ENCODE peak calls at places on chromosomes 3 and 15, in six cellular contexts. One of them, this sample, is unnamed.

GRCh38 chr3:178719036-178719635 is 182.9 kb downstream of the KCNMB2 start:
- DNase-seq in transverse colon: peak; percentile 8
- DNase-seq in pancreas: no peak
- DNase-seq in A673: peak; percentile 15
- DNase-seq in body of pancreas: no peak
- DNase-seq in endodermal cell: no peak
- DNase-seq in this sample: no peak

GRCh38 chr15:38706956-38707355 is 142.3 kb upstream of the RASGRP1 start:
- DNase-seq in transverse colon: no peak
- DNase-seq in pancreas: no peak
- DNase-seq in A673: no peak
- DNase-seq in body of pancreas: no peak
- DNase-seq in endodermal cell: no peak
- DNase-seq in this sample: no peak

GRCh38 chr3:22089284-22089683 is 338.3 kb upstream of the ZNF385D start:
- DNase-seq in transverse colon: peak; percentile 7
- DNase-seq in pancreas: peak; percentile 29
- DNase-seq in A673: peak; percentile 1
- DNase-seq in body of pancreas: peak; percentile 33
- DNase-seq in endodermal cell: peak; percentile 65
- DNase-seq in this sample: no peak

GRCh38 chr3:85360742-85361387 is 402.1 kb downstream of the CADM2 start:
- DNase-seq in transverse colon: peak; percentile 55
- DNase-seq in pancreas: peak; percentile 22
- DNase-seq in A673: peak; percentile 70
- DNase-seq in body of pancreas: peak; percentile 25
- DNase-seq in endodermal cell: peak; percentile 86
- DNase-seq in this sample: peak; percentile 79

GRCh38 chr3:24504765-24505164 is 10.1 kb upstream of the THRB start:
- DNase-seq in transverse colon: no peak
- DNase-seq in pancreas: no peak
- DNase-seq in A673: no peak
- DNase-seq in body of pancreas: no peak
- DNase-seq in endodermal cell: no peak
- DNase-seq in this sample: no peak

GRCh38 chr3:56683122-56683817 is at the start of gene TASOR:
- DNase-seq in transverse colon: peak; percentile 86
- DNase-seq in pancreas: peak; percentile 79
- DNase-seq in A673: peak; percentile 79
- DNase-seq in body of pancreas: peak; percentile 82
- DNase-seq in endodermal cell: peak; percentile 90
- DNase-seq in this sample: peak; percentile 75

GRCh38 chr3:146813496-146813895 is 208.3 kb upstream of the PLSCR5 start:
- DNase-seq in transverse colon: no peak
- DNase-seq in pancreas: no peak
- DNase-seq in A673: no peak
- DNase-seq in body of pancreas: no peak
- DNase-seq in endodermal cell: no peak
- DNase-seq in this sample: no peak

GRCh38 chr15:80536231-80536630 is 132.0 kb downstream of the ARNT2 start:
- DNase-seq in transverse colon: no peak
- DNase-seq in pancreas: no peak
- DNase-seq in A673: no peak
- DNase-seq in body of pancreas: no peak
- DNase-seq in endodermal cell: no peak
- DNase-seq in this sample: no peak

GRCh38 chr3:194285024-194285858 is 65.9 kb downstream of the CPN2 start:
- DNase-seq in transverse colon: no peak
- DNase-seq in pancreas: no peak
- DNase-seq in A673: no peak
- DNase-seq in body of pancreas: no peak
- DNase-seq in endodermal cell: peak; percentile 35
- DNase-seq in this sample: no peak
- H3K4me3 ChIP-seq in transverse colon: no peak overlapping the region
- H3K4me3 ChIP-seq in pancreas: no peak overlapping the region
- H3K4me3 ChIP-seq in A673: no peak overlapping the region
- H3K4me3 ChIP-seq in body of pancreas: no peak overlapping the region
- H3K4me3 ChIP-seq in endodermal cell: no peak overlapping the region
- H3K4me3 ChIP-seq in this sample: no peak overlapping the region

GRCh38 chr15:28098766-28099554 is at the start of gene OCA2:
- DNase-seq in transverse colon: peak; percentile 43
- DNase-seq in pancreas: peak; percentile 68
- DNase-seq in A673: peak; percentile 75
- DNase-seq in body of pancreas: peak; percentile 41
- DNase-seq in endodermal cell: peak; percentile 97
- DNase-seq in this sample: peak; percentile 92
- TF ChIP-seq CTCF in transverse colon: no peak
- TF ChIP-seq CTCF in pancreas: no peak
- TF ChIP-seq CTCF in A673: peak; percentile 54
- TF ChIP-seq CTCF in body of pancreas: no peak
- TF ChIP-seq CTCF in endodermal cell: peak; percentile 71
- TF ChIP-seq CTCF in this sample: peak; percentile 62

GRCh38 chr15:65278480-65278879 is 8.2 kb downstream of the PARP16 start:
- DNase-seq in transverse colon: no peak
- DNase-seq in pancreas: no peak
- DNase-seq in A673: no peak
- DNase-seq in body of pancreas: no peak
- DNase-seq in endodermal cell: no peak
- DNase-seq in this sample: no peak
- H3K4me1 ChIP-seq in transverse colon: peaks cover 14% of the 10 kb centered on the region
- H3K4me1 ChIP-seq in pancreas: no peaks in the 10 kb centered on the region
- H3K4me1 ChIP-seq in A673: peaks cover 7% of the 10 kb centered on the region
- H3K4me1 ChIP-seq in body of pancreas: no peaks in the 10 kb centered on the region
- H3K4me1 ChIP-seq in endodermal cell: peaks cover 3% of the 10 kb centered on the region
- H3K4me1 ChIP-seq in this sample: no peaks in the 10 kb centered on the region

GRCh38 chr15:36567445-36567844 is 12.0 kb upstream of the CDIN1 start:
- DNase-seq in transverse colon: no peak
- DNase-seq in pancreas: no peak
- DNase-seq in A673: no peak
- DNase-seq in body of pancreas: no peak
- DNase-seq in endodermal cell: no peak
- DNase-seq in this sample: no peak
- H3K4me3 ChIP-seq in transverse colon: no peak overlapping the region
- H3K4me3 ChIP-seq in pancreas: no peak overlapping the region
- H3K4me3 ChIP-seq in A673: no peak overlapping the region
- H3K4me3 ChIP-seq in body of pancreas: no peak overlapping the region
- H3K4me3 ChIP-seq in endodermal cell: no peak overlapping the region
- H3K4me3 ChIP-seq in this sample: no peak overlapping the region

DNA sequence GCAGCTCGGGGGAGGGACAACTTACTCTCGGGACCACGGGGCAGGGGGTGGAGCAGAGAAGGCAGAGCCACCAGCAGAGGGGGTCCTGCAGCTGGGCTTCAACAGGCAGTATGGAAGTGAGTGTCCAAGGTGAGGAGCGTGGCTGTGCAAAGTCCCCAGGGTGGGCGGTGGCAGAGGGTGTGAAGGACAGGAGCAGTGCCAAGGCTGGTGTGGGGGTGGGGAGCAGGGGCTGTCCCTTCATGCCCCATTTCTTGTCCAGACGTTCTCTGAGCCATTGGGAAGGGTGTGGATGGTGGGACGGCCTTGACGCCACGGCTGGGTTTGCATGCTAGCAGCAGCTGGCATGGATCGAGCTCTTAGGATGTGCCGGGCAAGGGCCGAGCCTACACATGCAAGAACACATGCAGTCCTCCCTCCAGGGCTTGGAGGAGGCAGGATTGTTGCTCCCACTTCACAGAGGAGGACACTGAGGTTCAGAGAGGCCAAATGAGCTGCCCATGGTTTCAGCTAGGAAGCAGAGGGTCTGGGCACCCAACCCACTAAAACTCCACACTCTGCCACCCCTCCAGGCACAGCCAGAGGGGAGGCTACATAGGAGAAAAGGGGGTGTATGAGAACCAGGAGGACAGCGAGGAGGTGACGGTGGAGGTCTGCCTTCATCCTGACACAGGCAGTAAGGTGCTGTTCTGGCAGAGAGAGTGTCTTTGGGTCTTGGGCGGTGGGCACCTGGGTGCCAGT is 93.6 kb downstream of the TBC1D2B start:
- DNase-seq in transverse colon: no peak
- DNase-seq in pancreas: no peak
- DNase-seq in A673: no peak
- DNase-seq in body of pancreas: no peak
- DNase-seq in endodermal cell: peak; percentile 75
- DNase-seq in this sample: no peak
- TF ChIP-seq CTCF in transverse colon: no peak
- TF ChIP-seq CTCF in pancreas: no peak
- TF ChIP-seq CTCF in A673: no peak
- TF ChIP-seq CTCF in body of pancreas: no peak
- TF ChIP-seq CTCF in endodermal cell: peak; percentile 59
- TF ChIP-seq CTCF in this sample: peak; percentile 48

GRCh38 chr3:4742359-4742758 is 236.9 kb upstream of the BHLHE40 start:
- DNase-seq in transverse colon: no peak
- DNase-seq in pancreas: no peak
- DNase-seq in A673: no peak
- DNase-seq in body of pancreas: peak; percentile 58
- DNase-seq in endodermal cell: no peak
- DNase-seq in this sample: no peak
- H3K4me1 ChIP-seq in transverse colon: peaks cover 36% of the 10 kb centered on the region
- H3K4me1 ChIP-seq in pancreas: peaks cover 34% of the 10 kb centered on the region
- H3K4me1 ChIP-seq in A673: peaks cover 20% of the 10 kb centered on the region
- H3K4me1 ChIP-seq in body of pancreas: peaks cover 26% of the 10 kb centered on the region
- H3K4me1 ChIP-seq in endodermal cell: no peaks in the 10 kb centered on the region
- H3K4me1 ChIP-seq in this sample: peaks cover 4% of the 10 kb centered on the region

GRCh38 chr3:72338082-72338941 is 509.9 kb downstream of the SHQ1 start:
- DNase-seq in transverse colon: no peak
- DNase-seq in pancreas: no peak
- DNase-seq in A673: no peak
- DNase-seq in body of pancreas: no peak
- DNase-seq in endodermal cell: peak; percentile 39
- DNase-seq in this sample: no peak

GRCh38 chr3:72336114-72336651 is 512.1 kb downstream of the SHQ1 start:
- DNase-seq in transverse colon: no peak
- DNase-seq in pancreas: no peak
- DNase-seq in A673: no peak
- DNase-seq in body of pancreas: no peak
- DNase-seq in endodermal cell: no peak
- DNase-seq in this sample: no peak

GRCh38 chr3:72337480-72337855 is 510.8 kb downstream of the SHQ1 start:
- DNase-seq in transverse colon: no peak
- DNase-seq in pancreas: no peak
- DNase-seq in A673: no peak
- DNase-seq in body of pancreas: no peak
- DNase-seq in endodermal cell: peak; percentile 35
- DNase-seq in this sample: no peak

GRCh38 chr3:72335458-72336050 is 512.7 kb downstream of the SHQ1 start:
- DNase-seq in transverse colon: no peak
- DNase-seq in pancreas: no peak
- DNase-seq in A673: no peak
- DNase-seq in body of pancreas: no peak
- DNase-seq in endodermal cell: no peak
- DNase-seq in this sample: no peak

GRCh38 chr3:72336821-72337479 is 511.3 kb downstream of the SHQ1 start:
- DNase-seq in transverse colon: peak; percentile 91
- DNase-seq in pancreas: no peak
- DNase-seq in A673: peak; percentile 67
- DNase-seq in body of pancreas: peak; percentile 64
- DNase-seq in endodermal cell: peak; percentile 89
- DNase-seq in this sample: peak; percentile 75
- H3K4me3 ChIP-seq in transverse colon: no peak overlapping the region
- H3K4me3 ChIP-seq in pancreas: no peak overlapping the region
- H3K4me3 ChIP-seq in A673: no peak overlapping the region
- H3K4me3 ChIP-seq in body of pancreas: no peak overlapping the region
- H3K4me3 ChIP-seq in endodermal cell: no peak overlapping the region
- H3K4me3 ChIP-seq in this sample: no peak overlapping the region

GRCh38 chr15:59736181-59736580 is 47.1 kb upstream of the BNIP2 start:
- DNase-seq in transverse colon: no peak
- DNase-seq in pancreas: no peak
- DNase-seq in A673: no peak
- DNase-seq in body of pancreas: no peak
- DNase-seq in endodermal cell: peak; percentile 59
- DNase-seq in this sample: no peak

GRCh38 chr15:59738676-59739075 is 49.6 kb upstream of the BNIP2 start:
- DNase-seq in transverse colon: no peak
- DNase-seq in pancreas: no peak
- DNase-seq in A673: no peak
- DNase-seq in body of pancreas: no peak
- DNase-seq in endodermal cell: no peak
- DNase-seq in this sample: no peak

GRCh38 chr15:59746777-59747176 is 57.7 kb upstream of the BNIP2 start:
- DNase-seq in transverse colon: no peak
- DNase-seq in pancreas: no peak
- DNase-seq in A673: peak; percentile 12
- DNase-seq in body of pancreas: no peak
- DNase-seq in endodermal cell: no peak
- DNase-seq in this sample: peak; percentile 19

GRCh38 chr15:59739557-59740186 is 50.6 kb upstream of the BNIP2 start:
- DNase-seq in transverse colon: no peak
- DNase-seq in pancreas: no peak
- DNase-seq in A673: no peak
- DNase-seq in body of pancreas: no peak
- DNase-seq in endodermal cell: peak; percentile 51
- DNase-seq in this sample: no peak

GRCh38 chr15:59741274-59741906 is 52.3 kb upstream of the BNIP2 start:
- DNase-seq in transverse colon: no peak
- DNase-seq in pancreas: no peak
- DNase-seq in A673: peak; percentile 55
- DNase-seq in body of pancreas: no peak
- DNase-seq in endodermal cell: peak; percentile 80
- DNase-seq in this sample: peak; percentile 38
- TF ChIP-seq CTCF in transverse colon: no peak
- TF ChIP-seq CTCF in pancreas: no peak
- TF ChIP-seq CTCF in A673: peak; percentile 44
- TF ChIP-seq CTCF in body of pancreas: no peak
- TF ChIP-seq CTCF in endodermal cell: peak; percentile 68
- TF ChIP-seq CTCF in this sample: peak; percentile 59

This sample was measured in BE2C.